ENCODE peak calls at places on chromosomes 11 and 22, in ten cellular contexts. D is T47D; H is NCI-H1105 treated with DMSO at 0.1 percent for 48 hours; R is activated naive CD8-positive, alpha-beta T cell treated with anti-CD3 and anti-CD28 coated beads, Interleukin-2, amount 50 U/mL, for 24 hours; E is NCI-H1092 treated with DMSO at 0.1 percent for 48 hours; S is WTC11; K is activated CD4-positive, alpha-beta T cell treated with anti-CD3 and anti-CD28 coated beads, Interleukin-2, amount 10 ng/mL, durations not matched to agents 7 days and 5 days; J is astrocyte of the spinal cord; Y is SHP77; V is RPMI8226. W is an unnamed sample.

GRCh38 chr22:40043086-40043485 is 48.3 kb downstream of the FAM83F start:
- DNase-seq in E (no peak), D (no peak), Y (no peak), R (no peak), H (peak), S (no peak), J (no peak), K (no peak), V (no peak), W (no peak)

GRCh38 chr11:126133902-126134301 is 71.2 kb upstream of the CDON start:
- DNase-seq in R (no peak), D (no peak), H (no peak), V (no peak), E (no peak), S (no peak), Y (no peak), J (no peak), K (no peak), W (no peak)

GRCh38 chr11:118910309-118911112 is 15.2 kb downstream of the BCL9L start:
- DNase-seq in H (no peak), D (no peak), J (peak), S (peak), E (no peak), R (no peak), Y (no peak), V (no peak), K (no peak), W (peak)

GRCh38 chr22:24400037-24400725 is 27.2 kb upstream of the ADORA2A start:
- DNase-seq in K (no peak), D (no peak), E (no peak), J (no peak), H (no peak), Y (no peak), S (no peak), R (no peak), V (no peak), W (no peak)

GRCh38 chr11:30488304-30488998 is 97.7 kb downstream of the MPPED2 start:
- DNase-seq in D (peak), V (peak), Y (peak), R (no peak), K (no peak), H (peak), E (peak), S (no peak), J (peak), W (no peak)

GRCh38 chr11:18721576-18722292 is 4.3 kb downstream of the IGSF22 start:
- DNase-seq in H (peak), S (peak), V (peak), J (peak), Y (no peak), R (peak), E (peak), K (peak), D (peak), W (no peak)

GRCh38 chr22:17780116-17780740 is 6.0 kb upstream of the BID start:
- DNase-seq in K (no peak), V (no peak), S (no peak), R (no peak), D (no peak), H (no peak), J (no peak), E (no peak), Y (no peak), W (no peak)

GRCh38 chr11:69697861-69698260 is 6.0 kb downstream of the FGF19 start:
- DNase-seq in Y (peak), R (no peak), D (no peak), S (no peak), E (no peak), J (no peak), K (no peak), H (no peak), V (no peak), W (no peak)

GRCh38 chr11:96620464-96621044 is 230.7 kb downstream of the JRKL start:
- DNase-seq in E (no peak), D (no peak), Y (no peak), J (no peak), V (peak), K (no peak), R (no peak), H (no peak), S (no peak), W (no peak)

GRCh38 chr11:65855927-65856363 is 2.0 kb downstream of the CFL1 start:
- DNase-seq in R (no peak), Y (no peak), S (no peak), V (no peak), J (no peak), H (no peak), K (no peak), D (no peak), E (no peak), W (no peak)

GRCh38 chr11:22130462-22131053 is 62.3 kb upstream of the ANO5 start:
- DNase-seq in H (peak), V (no peak), K (no peak), E (peak), R (no peak), J (no peak), S (no peak), D (peak), Y (no peak), W (peak)

GRCh38 chr11:64268687-64269379 is 15.6 kb downstream of the BAD start:
- DNase-seq in H (peak), R (peak), J (peak), V (peak), E (no peak), D (no peak), K (peak), S (peak), Y (peak), W (no peak)

GRCh38 chr11:46330154-46330886 is 16.9 kb upstream of the DGKZ start:
- DNase-seq in R (no peak), H (peak), E (peak), S (no peak), J (no peak), D (no peak), K (no peak), Y (no peak), V (no peak), W (no peak)

GRCh38 chr22:50523458-50523805 is 2.0 kb downstream of the SCO2 start:
- DNase-seq in H (no peak), E (no peak), S (no peak), Y (no peak), V (no peak), R (no peak), J (no peak), K (no peak), D (no peak), W (no peak)

GRCh38 chr22:23065069-23065451 is 5.3 kb upstream of the GNAZ start:
- DNase-seq in J (no peak), K (no peak), Y (no peak), D (no peak), H (no peak), S (peak), E (peak), R (no peak), V (no peak), W (no peak)

GRCh38 chr11:1405186-1406020 is 15.7 kb downstream of the BRSK2 start:
- DNase-seq in D (no peak), R (no peak), J (no peak), K (no peak), H (no peak), V (no peak), S (no peak), E (no peak), Y (no peak), W (no peak)

GRCh38 chr11:123388640-123389039 is 41.4 kb upstream of the GRAMD1B start:
- DNase-seq in S (no peak), V (no peak), Y (no peak), J (no peak), E (no peak), K (no peak), D (no peak), R (no peak), H (no peak), W (no peak)

GRCh38 chr11:64112771-64113461 is 53.0 kb downstream of the MACROD1 start:
- DNase-seq in D (no peak), S (no peak), E (no peak), H (no peak), V (no peak), R (no peak), Y (no peak), J (no peak), K (no peak), W (no peak)

GRCh38 chr11:99952816-99953215 is 734.3 kb upstream of the ARHGAP42 start:
- DNase-seq in H (no peak), K (no peak), D (no peak), Y (no peak), J (peak), E (no peak), S (no peak), V (no peak), R (no peak), W (no peak)

GRCh38 chr22:29458551-29458950 is 20.2 kb downstream of the RFPL1 start:
- DNase-seq in R (no peak), H (no peak), V (no peak), D (no peak), Y (no peak), S (no peak), K (no peak), E (no peak), J (no peak), W (no peak)

GRCh38 chr11:93017821-93018690 is 48.6 kb downstream of the MTNR1B start:
- DNase-seq in D (no peak), H (no peak), K (no peak), E (no peak), R (no peak), J (peak), Y (no peak), S (no peak), V (peak), W (no peak)

GRCh38 chr22:20229916-20230775 is 38.0 kb downstream of the RTN4R start:
- DNase-seq in J (no peak), S (no peak), E (peak), R (no peak), D (no peak), V (no peak), H (peak), K (no peak), Y (no peak), W (no peak)

GRCh38 chr11:79466411-79466810 is 25.6 kb upstream of the TENM4 start:
- DNase-seq in S (no peak), E (no peak), R (no peak), J (peak), V (no peak), H (no peak), K (no peak), Y (no peak), D (no peak), W (no peak)

GRCh38 chr22:35944458-35944857 is 84.2 kb downstream of the RBFOX2 start:
- DNase-seq in H (no peak), V (no peak), E (no peak), K (no peak), Y (no peak), R (no peak), D (no peak), J (no peak), S (no peak), W (no peak)

GRCh38 chr11:72813740-72814138 is 472 bp upstream of the ATG16L2 start:
- DNase-seq in S (no peak), K (peak), D (peak), H (peak), Y (peak), J (no peak), E (peak), R (peak), V (peak), W (peak)

GRCh38 chr11:123392813-123393212 is 37.3 kb upstream of the GRAMD1B start:
- DNase-seq in V (no peak), E (no peak), S (no peak), R (no peak), D (no peak), K (no peak), Y (no peak), J (no peak), H (no peak), W (no peak)

GRCh38 chr11:68150029-68150428 is 28.8 kb upstream of the CHKA start:
- DNase-seq in S (no peak), R (no peak), D (no peak), V (no peak), K (no peak), J (peak), E (no peak), Y (no peak), H (no peak), W (no peak)

GRCh38 chr22:30891781-30892180 is 76.8 kb downstream of the MORC2 start:
- DNase-seq in Y (no peak), H (no peak), S (no peak), J (no peak), R (no peak), K (no peak), E (no peak), D (no peak), V (no peak), W (no peak)

GRCh38 chr11:134701564-134702165 is 289.6 kb upstream of the B3GAT1 start:
- DNase-seq in D (no peak), Y (no peak), S (no peak), H (no peak), K (no peak), J (no peak), V (no peak), E (peak), R (no peak), W (no peak)

GRCh38 chr11:4882543-4882942 is 843 bp downstream of the OR51T1 start:
- DNase-seq in R (no peak), E (peak), K (no peak), V (no peak), H (no peak), S (no peak), J (no peak), D (no peak), Y (no peak), W (no peak)

W was measured in globus pallidus.